ENCODE peak calls at places on chromosomes 5 and 9, in five cellular contexts. L is body of pancreas, W is hepatocyte, O is upper lobe of right lung, S is GM23338. B is an unnamed sample. For H3K27me3 and H3K4me1, the result is how much of the 10 kb centered on the place peaks cover.

GRCh38 chr9:82598254-82599039 is 464.5 kb downstream of the RASEF start:
- DNase-seq in L (no peak), W (no peak), O (no peak), S (no peak), B (no peak)

GRCh38 chr5:124393564-124394379 is 352.7 kb downstream of the ZNF608 start:
- DNase-seq in L (no peak), W (no peak), O (no peak), S (no peak), B (no peak)

GRCh38 chr9:96232539-96233241 is 69.3 kb downstream of the HSD17B3 start:
- DNase-seq in L (peak), W (peak), O (no peak), S (peak), B (peak)

GRCh38 chr9:125337282-125337681 is 75.7 kb downstream of the GAPVD1 start:
- DNase-seq in L (no peak), W (no peak), O (no peak), S (peak), B (no peak)

GRCh38 chr9:12403721-12404120 is 289.5 kb upstream of the TYRP1 start:
- DNase-seq in L (no peak), W (no peak), O (no peak), S (no peak), B (no peak)

GRCh38 chr5:31993182-31993961 is 180.7 kb downstream of the GOLPH3 start:
- DNase-seq in L (no peak), W (no peak), O (no peak), S (no peak), B (no peak)

GRCh38 chr5:6311568-6312501 is 66.5 kb downstream of the MED10 start:
- DNase-seq in L (no peak), W (no peak), O (no peak), S (no peak), B (no peak)

GRCh38 chr9:137989156-137989555 is 111.6 kb downstream of the CACNA1B start:
- DNase-seq in L (no peak), W (no peak), O (no peak), S (no peak), B (peak)

GRCh38 chr5:5183192-5183699 is 43.1 kb downstream of the ADAMTS16 start:
- DNase-seq in L (no peak), W (no peak), O (no peak), S (peak), B (no peak)

GRCh38 chr5:144453753-144454152 is 283.1 kb downstream of the KCTD16 start:
- DNase-seq in L (no peak), W (peak), O (no peak), S (no peak), B (no peak)

GRCh38 chr5:124920909-124921666 is 174.6 kb upstream of the ZNF608 start:
- DNase-seq in L (no peak), W (no peak), O (no peak), S (no peak), B (no peak)

GRCh38 chr9:36988848-36989247 is 45.2 kb downstream of the PAX5 start:
- DNase-seq in L (no peak), W (no peak), O (peak), S (no peak), B (no peak)
- H3K27me3 ChIP-seq in L (under half), W (half or more), O (half or more), S (half or more), B (under half)

DNA sequence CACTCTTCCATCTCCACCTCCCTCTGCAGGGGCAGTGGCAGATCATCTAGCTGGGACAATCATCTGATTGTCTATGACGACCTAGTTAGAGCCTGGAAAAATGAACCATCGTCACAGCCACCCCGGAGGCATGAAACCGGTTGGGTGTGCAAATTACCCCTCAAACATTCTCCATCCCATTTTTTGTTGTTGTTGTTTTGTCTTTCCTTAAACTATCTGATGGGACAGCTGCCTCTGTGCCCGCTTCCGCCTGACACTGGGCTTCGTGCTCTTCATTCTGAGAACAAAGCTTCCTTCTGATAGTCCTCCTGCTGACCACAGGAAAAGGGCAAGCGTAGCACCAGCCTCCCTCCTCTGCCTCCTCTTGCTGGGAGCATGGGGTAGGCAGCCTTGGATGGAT is 7.0 kb upstream of the NDST1 start:
- DNase-seq in L (no peak), W (no peak), O (no peak), S (no peak), B (no peak)
- H3K4me1 ChIP-seq in L (half or more), W (half or more), O (half or more), S (under half), B (under half)

GRCh38 chr5:66897355-66897754 is 299.2 kb downstream of the CD180 start:
- DNase-seq in L (no peak), W (no peak), O (no peak), S (no peak), B (no peak)

GRCh38 chr5:66894480-66895240 is 298.5 kb downstream of the MAST4 start:
- DNase-seq in L (no peak), W (no peak), O (no peak), S (no peak), B (no peak)

GRCh38 chr5:66896207-66896606 is 300.0 kb downstream of the MAST4 start:
- DNase-seq in L (no peak), W (no peak), O (no peak), S (no peak), B (no peak)

GRCh38 chr5:66903218-66903617 is 293.4 kb downstream of the CD180 start:
- DNase-seq in L (no peak), W (no peak), O (no peak), S (peak), B (no peak)

DNA sequence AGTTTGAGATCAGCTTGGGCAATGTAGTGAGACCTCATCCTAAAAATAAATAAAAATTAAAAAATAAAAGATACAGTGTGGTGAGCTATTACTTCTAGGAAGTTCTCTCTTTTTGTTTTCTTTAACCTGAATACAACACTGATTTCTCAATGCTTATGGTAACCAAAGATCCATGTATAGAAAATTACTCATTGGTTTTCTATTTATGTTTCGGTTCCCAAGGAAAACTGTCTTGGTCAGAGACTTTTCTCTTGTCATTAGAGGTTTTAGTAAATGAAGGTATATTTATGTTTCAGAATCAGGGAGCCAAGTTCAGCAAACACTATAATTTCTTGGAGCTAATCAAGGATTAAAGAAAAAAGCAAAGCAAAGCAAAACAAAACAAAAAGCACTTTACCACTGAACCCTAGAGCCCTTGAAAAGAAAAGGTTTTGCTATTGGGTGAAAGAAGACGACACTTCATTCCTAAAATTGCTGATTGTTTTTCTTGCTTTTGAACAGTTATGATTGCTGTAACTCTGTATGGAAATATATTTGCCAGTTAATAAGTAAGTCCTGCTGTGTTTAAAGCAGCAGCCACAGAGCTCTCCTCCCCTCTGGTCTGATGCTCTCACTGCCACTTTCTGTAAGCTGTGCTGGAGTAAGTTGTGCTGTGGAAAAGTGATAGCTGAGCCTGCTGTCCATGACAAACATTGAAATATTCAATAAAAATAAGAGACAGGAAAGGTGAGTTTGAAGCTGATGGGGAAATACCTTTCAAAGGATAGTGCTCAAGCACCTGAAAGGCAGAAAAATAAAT is 298.2 kb downstream of the CD180 start:
- DNase-seq in L (no peak), W (no peak), O (no peak), S (no peak), B (no peak)
- H3K27me3 ChIP-seq in L (under half), W (under half), O (under half), S (under half), B (under half)

GRCh38 chr9:93598647-93599241 is 22.4 kb downstream of the PHF2 start:
- DNase-seq in L (no peak), W (peak), O (no peak), S (no peak), B (peak)
- H3K4me1 ChIP-seq in L (under half), W (under half), O (under half), S (under half), B (under half)

DNA sequence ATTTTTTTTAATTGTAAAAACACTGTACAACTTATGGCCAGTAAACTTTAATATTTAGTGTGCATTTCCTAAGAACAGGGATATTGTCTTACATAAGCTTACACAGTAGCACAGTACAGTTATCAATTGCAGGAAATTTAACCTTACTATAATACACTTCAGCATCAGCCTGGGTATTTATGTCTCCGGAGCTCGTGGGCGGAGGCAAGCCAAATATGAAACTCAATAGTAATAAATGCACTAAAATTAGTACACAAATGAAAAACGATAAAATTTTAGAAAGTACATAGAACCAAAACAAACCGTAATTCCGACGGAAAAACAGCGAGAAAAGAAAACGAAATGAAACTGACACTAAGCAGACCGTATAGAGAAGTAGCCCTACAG is 91.2 kb downstream of the ANXA2R start:
- DNase-seq in L (no peak), W (no peak), O (no peak), S (no peak), B (no peak)
- H3K27me3 ChIP-seq in L (half or more), W (under half), O (half or more), S (under half), B (under half)